ENCODE peak calls at places on chromosome 7, in seven cellular contexts. N, O, S, I, A, R and T are unnamed samples.

GRCh38 chr7:127396184-127396583 is 3.7 kb upstream of the ZNF800 start:
- DNase-seq in S (no peak), A (no peak), I (no peak), N (no peak), R (no peak), O (no peak), T (peak; percentile 44)

GRCh38 chr7:149180713-149181112 is 14.6 kb upstream of the ZNF282 start:
- DNase-seq in N (no peak), O (no peak), S (no peak), A (no peak), I (no peak), R (no peak), T (no peak)

GRCh38 chr7:132030161-132030568 is 473.7 kb upstream of the PODXL start:
- DNase-seq in R (no peak), I (no peak), S (no peak), A (no peak), N (no peak), O (no peak), T (no peak)

GRCh38 chr7:84336303-84336702 is 141.7 kb upstream of the SEMA3A start:
- DNase-seq in N (no peak), R (no peak), O (no peak), A (no peak), I (peak; percentile 74), S (peak; percentile 10), T (peak; percentile 45)

GRCh38 chr7:106075937-106076336 is 36.2 kb downstream of the SYPL1 start:
- DNase-seq in N (no peak), A (no peak), R (no peak), S (no peak), O (no peak), I (no peak), T (no peak)

GRCh38 chr7:56810466-56810865 is 321.8 kb downstream of the ZNF479 start:
- DNase-seq in A (no peak), I (no peak), R (no peak), O (no peak), N (no peak), S (no peak), T (no peak)

GRCh38 chr7:93016681-93017349 is 101.0 kb downstream of the SAMD9 start:
- DNase-seq in I (peak; percentile 61), R (no peak), N (no peak), O (peak; percentile 47), S (no peak), A (no peak), T (no peak)

GRCh38 chr7:115707684-115708341 is 322.8 kb downstream of the TFEC start:
- DNase-seq in A (no peak), N (no peak), O (no peak), R (no peak), I (no peak), S (no peak), T (peak; percentile 13)